ENCODE peak calls at places on chromosomes 6 and 20, in eight cellular contexts. S is fibroblast of mammary gland, H is WTC11, U is astrocyte of the cerebellum, T is neural progenitor cell, R is epithelial cell of esophagus, Z is pancreas, D is PC-9. J is an unnamed sample.
A peak's percentile ranks its signal among the peaks of the same experiment; 100 is the strongest.

GRCh38 chr6:21831531-21832291 is 238.2 kb downstream of the SOX4 start:
- DNase-seq in S (peak; percentile 48), H (no peak), U (peak; percentile 93), T (peak; percentile 54), R (peak; percentile 75), Z (no peak), D (no peak), J (no peak)

GRCh38 chr20:40810336-40810735 is 121.3 kb upstream of the MAFB start:
- DNase-seq in S (no peak), H (no peak), U (no peak), T (no peak), R (no peak), Z (no peak), D (no peak), J (no peak)

GRCh38 chr6:144008501-144009245 is 614 bp upstream of the PLAGL1 start:
- DNase-seq in S (no peak), H (peak; percentile 25), U (no peak), T (peak; percentile 23), R (peak; percentile 3), Z (peak; percentile 62), D (no peak), J (no peak)

GRCh38 chr20:48722737-48723191 is 105.0 kb downstream of the PREX1 start:
- DNase-seq in S (no peak), H (no peak), U (no peak), T (no peak), R (no peak), Z (no peak), D (no peak), J (no peak)

GRCh38 chr20:11555510-11555909 is 362.2 kb upstream of the BTBD3 start:
- DNase-seq in S (no peak), H (no peak), U (no peak), T (no peak), R (no peak), Z (no peak), D (no peak), J (no peak)

GRCh38 chr6:121791396-121792315 is 356.2 kb downstream of the GJA1 start:
- DNase-seq in S (peak; percentile 76), H (peak; percentile 24), U (no peak), T (peak; percentile 33), R (no peak), Z (no peak), D (no peak), J (no peak)

GRCh38 chr6:165519316-165519715 is 143.7 kb downstream of the PDE10A start:
- DNase-seq in S (no peak), H (no peak), U (no peak), T (no peak), R (no peak), Z (no peak), D (no peak), J (no peak)

GRCh38 chr6:106972500-106972899 is 2.0 kb downstream of the CD24 start:
- DNase-seq in S (no peak), H (no peak), U (no peak), T (peak; percentile 83), R (peak; percentile 28), Z (peak; percentile 54), D (no peak), J (no peak)

GRCh38 chr6:83193747-83194582 is 808 bp downstream of the RWDD2A start:
- DNase-seq in S (no peak), H (peak; percentile 87), U (no peak), T (peak; percentile 87), R (peak; percentile 21), Z (peak; percentile 73), D (no peak), J (no peak)

GRCh38 chr20:58286729-58287128 is 22.8 kb upstream of the RAB22A start:
- DNase-seq in S (no peak), H (no peak), U (no peak), T (no peak), R (no peak), Z (no peak), D (no peak), J (no peak)

GRCh38 chr6:144360401-144360800 is 75.3 kb downstream of the UTRN start:
- DNase-seq in S (no peak), H (no peak), U (no peak), T (no peak), R (no peak), Z (no peak), D (peak; percentile 73), J (no peak)

GRCh38 chr20:23207826-23208555 is 121.9 kb upstream of the CD93 start:
- DNase-seq in S (no peak), H (no peak), U (no peak), T (no peak), R (no peak), Z (no peak), D (no peak), J (no peak)

GRCh38 chr6:85041376-85041775 is 277.0 kb upstream of the TBX18 start:
- DNase-seq in S (peak; percentile 21), H (no peak), U (no peak), T (no peak), R (no peak), Z (no peak), D (no peak), J (no peak)

GRCh38 chr20:49397525-49397924 is 84.9 kb downstream of the KCNB1 start:
- DNase-seq in S (peak; percentile 82), H (no peak), U (no peak), T (no peak), R (peak; percentile 55), Z (no peak), D (peak; percentile 47), J (no peak)

GRCh38 chr20:14451458-14451857 is 114.0 kb upstream of the FLRT3 start:
- DNase-seq in S (no peak), H (peak; percentile 16), U (no peak), T (no peak), R (no peak), Z (no peak), D (no peak), J (no peak)

GRCh38 chr6:32175711-32176475 is at the start of gene AGPAT1:
- DNase-seq in S (peak; percentile 97), H (peak; percentile 98), U (peak; percentile 95), T (peak; percentile 97), R (peak; percentile 96), Z (peak; percentile 95), D (peak; percentile 82), J (peak; percentile 94)

GRCh38 chr20:15240801-15241200 is 903.4 kb upstream of the FLRT3 start:
- DNase-seq in S (no peak), H (no peak), U (no peak), T (no peak), R (no peak), Z (no peak), D (no peak), J (no peak)

GRCh38 chr6:63805808-63806572 is 170.4 kb downstream of the PHF3 start:
- DNase-seq in S (peak; percentile 96), H (no peak), U (peak; percentile 79), T (peak; percentile 8), R (peak; percentile 94), Z (no peak), D (peak; percentile 94), J (no peak)

GRCh38 chr6:52363222-52363867 is 1.4 kb downstream of the PAQR8 start:
- DNase-seq in S (no peak), H (no peak), U (no peak), T (no peak), R (no peak), Z (no peak), D (no peak), J (no peak)

GRCh38 chr20:50967621-50968020 is 9.0 kb downstream of the MOCS3 start:
- DNase-seq in S (no peak), H (no peak), U (no peak), T (peak; percentile 92), R (no peak), Z (no peak), D (no peak), J (no peak)

GRCh38 chr6:95325858-95326257 is 251.5 kb upstream of the MANEA start:
- DNase-seq in S (peak; percentile 42), H (no peak), U (peak; percentile 11), T (no peak), R (peak; percentile 36), Z (no peak), D (no peak), J (no peak)

GRCh38 chr6:137044366-137045220 is at the start of gene IL20RA:
- DNase-seq in S (no peak), H (peak; percentile 59), U (no peak), T (peak; percentile 57), R (no peak), Z (peak; percentile 71), D (peak; percentile 61), J (no peak)

DNA sequence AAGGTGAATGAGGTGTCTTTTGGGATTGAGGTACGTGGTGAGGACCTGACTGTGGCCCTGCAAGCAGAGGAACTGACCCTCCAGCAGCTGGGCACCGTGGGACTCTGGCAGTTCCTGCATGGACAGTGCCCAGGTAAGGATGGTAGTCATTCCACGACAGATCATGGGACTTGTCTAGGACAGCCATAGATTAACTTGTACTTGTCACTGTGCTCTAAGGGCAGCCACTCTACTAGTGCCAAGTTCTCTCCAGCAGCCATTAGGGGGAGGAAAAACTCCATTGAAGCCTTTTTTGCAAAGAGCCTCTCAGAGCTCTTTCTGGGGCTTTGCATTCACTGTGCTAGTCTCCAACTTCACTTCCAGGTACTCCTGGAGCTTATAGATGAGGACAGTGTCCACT is 20.4 kb downstream of the TAF11 start:
- DNase-seq in S (peak; percentile 2), H (no peak), U (no peak), T (no peak), R (peak; percentile 7), Z (no peak), D (no peak), J (no peak)
- TF ChIP-seq CTCF in S (peak; percentile 12), H (no peak), U (peak; percentile 15), T (no peak), R (no peak), Z (no peak), D (no peak), J (no peak)

GRCh38 chr6:29680416-29680815 is 536 bp downstream of the ZFP57 start:
- DNase-seq in S (no peak), H (peak; percentile 40), U (no peak), T (no peak), R (no peak), Z (no peak), D (no peak), J (no peak)
- TF ChIP-seq CTCF in S (no peak), H (peak; percentile 42), U (no peak), T (no peak), R (no peak), Z (no peak), D (no peak), J (no peak)

DNA sequence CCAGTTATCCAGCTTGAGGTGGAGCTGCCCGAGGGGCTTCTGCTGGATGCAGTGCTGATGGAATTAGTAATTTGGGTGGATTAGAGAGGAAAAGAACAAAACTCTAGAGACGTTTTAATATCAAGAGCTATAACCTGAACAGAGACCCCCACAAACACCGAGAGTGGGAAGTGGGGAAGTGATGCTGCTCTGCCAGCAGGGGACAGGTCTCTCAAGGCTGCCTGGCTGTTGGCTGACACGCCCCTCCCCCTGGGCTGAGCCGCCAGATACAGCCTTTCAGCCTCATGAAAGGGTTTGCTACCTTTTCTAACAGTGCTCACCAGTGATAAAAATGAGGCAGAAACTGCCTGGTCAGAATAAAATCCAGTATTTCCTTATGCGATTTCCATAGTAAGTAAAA is 9.6 kb downstream of the LEMD2 start:
- DNase-seq in S (no peak), H (no peak), U (no peak), T (peak; percentile 77), R (no peak), Z (no peak), D (no peak), J (no peak)
- TF ChIP-seq CTCF in S (no peak), H (no peak), U (peak; percentile 6), T (peak; percentile 57), R (no peak), Z (no peak), D (no peak), J (no peak)

GRCh38 chr6:149834513-149835481 is 29.4 kb downstream of the LRP11 start:
- DNase-seq in S (peak; percentile 76), H (peak; percentile 69), U (peak; percentile 64), T (peak; percentile 55), R (peak; percentile 91), Z (peak; percentile 32), D (peak; percentile 79), J (peak; percentile 87)
- TF ChIP-seq CTCF in S (peak; percentile 98), H (peak; percentile 85), U (peak; percentile 84), T (peak; percentile 95), R (peak; percentile 92), Z (peak; percentile 73), D (peak; percentile 96), J (peak; percentile 80)

J was measured in omental fat pad.